ENCODE peak calls at places on chromosomes 12 and 14, in seven cellular contexts. One of them, this sample, is unnamed.
A peak's percentile ranks its signal among the peaks of the same experiment; 100 is the strongest.

GRCh38 chr14:87133073-87133815 is 859.7 kb downstream of the GALC start:
- DNase-seq in choroid plexus epithelial cell: no peak
- DNase-seq in tibial artery: no peak
- DNase-seq in Peyer's patch: no peak
- DNase-seq in GM20000: no peak
- DNase-seq in A549: no peak
- DNase-seq in uterus: no peak
- DNase-seq in this sample: peak; percentile 88

GRCh38 chr14:21136024-21136423 is 19.8 kb downstream of the OR5AU1 start:
- DNase-seq in choroid plexus epithelial cell: peak; percentile 27
- DNase-seq in tibial artery: no peak
- DNase-seq in Peyer's patch: no peak
- DNase-seq in GM20000: peak; percentile 39
- DNase-seq in A549: peak; percentile 20
- DNase-seq in uterus: no peak
- DNase-seq in this sample: peak; percentile 49

GRCh38 chr12:12891646-12892355 is 439 bp downstream of the GPRC5A start:
- DNase-seq in choroid plexus epithelial cell: no peak
- DNase-seq in tibial artery: no peak
- DNase-seq in Peyer's patch: no peak
- DNase-seq in GM20000: no peak
- DNase-seq in A549: no peak
- DNase-seq in uterus: no peak
- DNase-seq in this sample: no peak

GRCh38 chr14:88870777-88871176 is 46.3 kb downstream of the TTC8 start:
- DNase-seq in choroid plexus epithelial cell: no peak
- DNase-seq in tibial artery: no peak
- DNase-seq in Peyer's patch: no peak
- DNase-seq in GM20000: no peak
- DNase-seq in A549: no peak
- DNase-seq in uterus: no peak
- DNase-seq in this sample: no peak

GRCh38 chr12:14366211-14366762 is 805 bp downstream of the ATF7IP start:
- DNase-seq in choroid plexus epithelial cell: peak; percentile 58
- DNase-seq in tibial artery: no peak
- DNase-seq in Peyer's patch: no peak
- DNase-seq in GM20000: no peak
- DNase-seq in A549: peak; percentile 58
- DNase-seq in uterus: no peak
- DNase-seq in this sample: peak; percentile 7

GRCh38 chr12:11810962-11811361 is 161.5 kb downstream of the ETV6 start:
- DNase-seq in choroid plexus epithelial cell: no peak
- DNase-seq in tibial artery: no peak
- DNase-seq in Peyer's patch: no peak
- DNase-seq in GM20000: peak; percentile 34
- DNase-seq in A549: no peak
- DNase-seq in uterus: no peak
- DNase-seq in this sample: no peak

GRCh38 chr12:117472983-117473382 is 111.6 kb upstream of the NOS1 start:
- DNase-seq in choroid plexus epithelial cell: no peak
- DNase-seq in tibial artery: no peak
- DNase-seq in Peyer's patch: no peak
- DNase-seq in GM20000: no peak
- DNase-seq in A549: peak; percentile 50
- DNase-seq in uterus: no peak
- DNase-seq in this sample: no peak

GRCh38 chr12:52795694-52796428 is at the start of gene KRT3:
- DNase-seq in choroid plexus epithelial cell: no peak
- DNase-seq in tibial artery: no peak
- DNase-seq in Peyer's patch: no peak
- DNase-seq in GM20000: no peak
- DNase-seq in A549: no peak
- DNase-seq in uterus: no peak
- DNase-seq in this sample: no peak

GRCh38 chr12:95114766-95115450 is 41.5 kb upstream of the NR2C1 start:
- DNase-seq in choroid plexus epithelial cell: peak; percentile 14
- DNase-seq in tibial artery: no peak
- DNase-seq in Peyer's patch: no peak
- DNase-seq in GM20000: no peak
- DNase-seq in A549: peak; percentile 48
- DNase-seq in uterus: no peak
- DNase-seq in this sample: no peak

GRCh38 chr14:61539631-61540030 is 155.7 kb upstream of the HIF1A start:
- DNase-seq in choroid plexus epithelial cell: no peak
- DNase-seq in tibial artery: no peak
- DNase-seq in Peyer's patch: no peak
- DNase-seq in GM20000: no peak
- DNase-seq in A549: no peak
- DNase-seq in uterus: no peak
- DNase-seq in this sample: no peak

GRCh38 chr12:84912191-84913142 is at the start of gene SLC6A15:
- DNase-seq in choroid plexus epithelial cell: peak; percentile 96
- DNase-seq in tibial artery: peak; percentile 45
- DNase-seq in Peyer's patch: peak; percentile 53
- DNase-seq in GM20000: peak; percentile 15
- DNase-seq in A549: peak; percentile 85
- DNase-seq in uterus: peak; percentile 52
- DNase-seq in this sample: peak; percentile 73

GRCh38 chr12:50110127-50110761 is 1.8 kb upstream of the COX14 start:
- DNase-seq in choroid plexus epithelial cell: no peak
- DNase-seq in tibial artery: peak; percentile 49
- DNase-seq in Peyer's patch: peak; percentile 87
- DNase-seq in GM20000: peak; percentile 69
- DNase-seq in A549: peak; percentile 49
- DNase-seq in uterus: peak; percentile 37
- DNase-seq in this sample: no peak

GRCh38 chr12:91622981-91623380 is 440.4 kb upstream of the DCN start:
- DNase-seq in choroid plexus epithelial cell: no peak
- DNase-seq in tibial artery: no peak
- DNase-seq in Peyer's patch: no peak
- DNase-seq in GM20000: no peak
- DNase-seq in A549: no peak
- DNase-seq in uterus: no peak
- DNase-seq in this sample: no peak

GRCh38 chr12:52119398-52120254 is 40.1 kb downstream of the SMIM41 start:
- DNase-seq in choroid plexus epithelial cell: peak; percentile 32
- DNase-seq in tibial artery: no peak
- DNase-seq in Peyer's patch: peak; percentile 63
- DNase-seq in GM20000: peak; percentile 64
- DNase-seq in A549: peak; percentile 62
- DNase-seq in uterus: no peak
- DNase-seq in this sample: peak; percentile 49

GRCh38 chr14:89748004-89748403 is 206.5 kb downstream of the EFCAB11 start:
- DNase-seq in choroid plexus epithelial cell: peak; percentile 45
- DNase-seq in tibial artery: no peak
- DNase-seq in Peyer's patch: no peak
- DNase-seq in GM20000: no peak
- DNase-seq in A549: no peak
- DNase-seq in uterus: no peak
- DNase-seq in this sample: no peak

GRCh38 chr14:22723814-22724213 is 42.7 kb upstream of the OXA1L start:
- DNase-seq in choroid plexus epithelial cell: no peak
- DNase-seq in tibial artery: no peak
- DNase-seq in Peyer's patch: no peak
- DNase-seq in GM20000: no peak
- DNase-seq in A549: no peak
- DNase-seq in uterus: no peak
- DNase-seq in this sample: no peak

GRCh38 chr12:99213047-99213446 is 434.5 kb upstream of the GARIN6 start:
- DNase-seq in choroid plexus epithelial cell: no peak
- DNase-seq in tibial artery: no peak
- DNase-seq in Peyer's patch: no peak
- DNase-seq in GM20000: no peak
- DNase-seq in A549: no peak
- DNase-seq in uterus: no peak
- DNase-seq in this sample: no peak

GRCh38 chr12:76782440-76782996 is 18.6 kb downstream of the ZDHHC17 start:
- DNase-seq in choroid plexus epithelial cell: peak; percentile 41
- DNase-seq in tibial artery: no peak
- DNase-seq in Peyer's patch: no peak
- DNase-seq in GM20000: no peak
- DNase-seq in A549: no peak
- DNase-seq in uterus: no peak
- DNase-seq in this sample: no peak

GRCh38 chr12:12054993-12055392 is 15.7 kb upstream of the BCL2L14 start:
- DNase-seq in choroid plexus epithelial cell: no peak
- DNase-seq in tibial artery: no peak
- DNase-seq in Peyer's patch: no peak
- DNase-seq in GM20000: no peak
- DNase-seq in A549: no peak
- DNase-seq in uterus: no peak
- DNase-seq in this sample: no peak

GRCh38 chr12:21330682-21331253 is 3.9 kb downstream of the SLCO1A2 start:
- DNase-seq in choroid plexus epithelial cell: peak; percentile 21
- DNase-seq in tibial artery: no peak
- DNase-seq in Peyer's patch: no peak
- DNase-seq in GM20000: no peak
- DNase-seq in A549: peak; percentile 19
- DNase-seq in uterus: no peak
- DNase-seq in this sample: no peak

GRCh38 chr14:22472935-22473854 is 115.8 kb downstream of the DAD1 start:
- DNase-seq in choroid plexus epithelial cell: peak; percentile 79
- DNase-seq in tibial artery: peak; percentile 53
- DNase-seq in Peyer's patch: peak; percentile 77
- DNase-seq in GM20000: peak; percentile 72
- DNase-seq in A549: peak; percentile 56
- DNase-seq in uterus: no peak
- DNase-seq in this sample: peak; percentile 54

GRCh38 chr12:57849035-57849434 is 2.5 kb upstream of the CTDSP2 start:
- DNase-seq in choroid plexus epithelial cell: no peak
- DNase-seq in tibial artery: no peak
- DNase-seq in Peyer's patch: no peak
- DNase-seq in GM20000: no peak
- DNase-seq in A549: no peak
- DNase-seq in uterus: no peak
- DNase-seq in this sample: no peak

GRCh38 chr14:101872333-101872732 is 92.0 kb upstream of the DYNC1H1 start:
- DNase-seq in choroid plexus epithelial cell: no peak
- DNase-seq in tibial artery: no peak
- DNase-seq in Peyer's patch: no peak
- DNase-seq in GM20000: no peak
- DNase-seq in A549: no peak
- DNase-seq in uterus: no peak
- DNase-seq in this sample: no peak

GRCh38 chr14:23103581-23103980 is 1.2 kb downstream of the CIROP start:
- DNase-seq in choroid plexus epithelial cell: no peak
- DNase-seq in tibial artery: no peak
- DNase-seq in Peyer's patch: no peak
- DNase-seq in GM20000: peak; percentile 5
- DNase-seq in A549: no peak
- DNase-seq in uterus: no peak
- DNase-seq in this sample: no peak

GRCh38 chr14:105180598-105181528 is at the start of gene NUDT14:
- DNase-seq in choroid plexus epithelial cell: peak; percentile 51
- DNase-seq in tibial artery: peak; percentile 46
- DNase-seq in Peyer's patch: peak; percentile 95
- DNase-seq in GM20000: peak; percentile 98
- DNase-seq in A549: peak; percentile 69
- DNase-seq in uterus: peak; percentile 57
- DNase-seq in this sample: peak; percentile 91

GRCh38 chr12:752673-753400 is 458 bp downstream of the WNK1 start:
- DNase-seq in choroid plexus epithelial cell: peak; percentile 38
- DNase-seq in tibial artery: peak; percentile 59
- DNase-seq in Peyer's patch: peak; percentile 79
- DNase-seq in GM20000: peak; percentile 74
- DNase-seq in A549: peak; percentile 66
- DNase-seq in uterus: no peak
- DNase-seq in this sample: no peak
- TF ChIP-seq CTCF in choroid plexus epithelial cell: no peak
- TF ChIP-seq CTCF in tibial artery: peak; percentile 17
- TF ChIP-seq CTCF in Peyer's patch: peak; percentile 32
- TF ChIP-seq CTCF in GM20000: peak; percentile 10
- TF ChIP-seq CTCF in A549: no peak
- TF ChIP-seq CTCF in uterus: no peak
- TF ChIP-seq CTCF in this sample: no peak

GRCh38 chr12:120750806-120751205 is 25.2 kb downstream of the ACADS start:
- DNase-seq in choroid plexus epithelial cell: no peak
- DNase-seq in tibial artery: no peak
- DNase-seq in Peyer's patch: no peak
- DNase-seq in GM20000: no peak
- DNase-seq in A549: no peak
- DNase-seq in uterus: no peak
- DNase-seq in this sample: no peak
- TF ChIP-seq CTCF in choroid plexus epithelial cell: no peak
- TF ChIP-seq CTCF in tibial artery: no peak
- TF ChIP-seq CTCF in Peyer's patch: no peak
- TF ChIP-seq CTCF in GM20000: no peak
- TF ChIP-seq CTCF in A549: peak; percentile 10
- TF ChIP-seq CTCF in uterus: no peak
- TF ChIP-seq CTCF in this sample: no peak

GRCh38 chr12:4383304-4383865 is 3.9 kb upstream of the FGF23 start:
- DNase-seq in choroid plexus epithelial cell: no peak
- DNase-seq in tibial artery: no peak
- DNase-seq in Peyer's patch: no peak
- DNase-seq in GM20000: no peak
- DNase-seq in A549: peak; percentile 26
- DNase-seq in uterus: no peak
- DNase-seq in this sample: no peak
- TF ChIP-seq CTCF in choroid plexus epithelial cell: no peak
- TF ChIP-seq CTCF in tibial artery: no peak
- TF ChIP-seq CTCF in Peyer's patch: no peak
- TF ChIP-seq CTCF in GM20000: peak; percentile 5
- TF ChIP-seq CTCF in A549: no peak
- TF ChIP-seq CTCF in uterus: no peak
- TF ChIP-seq CTCF in this sample: no peak

GRCh38 chr14:71137536-71138235 is 230.4 kb downstream of the PCNX1 start:
- DNase-seq in choroid plexus epithelial cell: no peak
- DNase-seq in tibial artery: no peak
- DNase-seq in Peyer's patch: no peak
- DNase-seq in GM20000: no peak
- DNase-seq in A549: no peak
- DNase-seq in uterus: no peak
- DNase-seq in this sample: no peak

GRCh38 chr14:71138236-71139057 is 231.2 kb downstream of the PCNX1 start:
- DNase-seq in choroid plexus epithelial cell: no peak
- DNase-seq in tibial artery: no peak
- DNase-seq in Peyer's patch: no peak
- DNase-seq in GM20000: no peak
- DNase-seq in A549: no peak
- DNase-seq in uterus: no peak
- DNase-seq in this sample: no peak

GRCh38 chr14:71140157-71140556 is 232.9 kb downstream of the PCNX1 start:
- DNase-seq in choroid plexus epithelial cell: no peak
- DNase-seq in tibial artery: no peak
- DNase-seq in Peyer's patch: no peak
- DNase-seq in GM20000: no peak
- DNase-seq in A549: no peak
- DNase-seq in uterus: no peak
- DNase-seq in this sample: no peak

GRCh38 chr14:71141701-71142374 is 234.6 kb downstream of the PCNX1 start:
- DNase-seq in choroid plexus epithelial cell: peak; percentile 82
- DNase-seq in tibial artery: no peak
- DNase-seq in Peyer's patch: no peak
- DNase-seq in GM20000: no peak
- DNase-seq in A549: no peak
- DNase-seq in uterus: no peak
- DNase-seq in this sample: no peak

GRCh38 chr14:71139058-71139946 is 232.0 kb downstream of the PCNX1 start:
- DNase-seq in choroid plexus epithelial cell: peak; percentile 66
- DNase-seq in tibial artery: peak; percentile 34
- DNase-seq in Peyer's patch: peak; percentile 65
- DNase-seq in GM20000: peak; percentile 65
- DNase-seq in A549: peak; percentile 53
- DNase-seq in uterus: peak; percentile 44
- DNase-seq in this sample: peak; percentile 63
- TF ChIP-seq CTCF in choroid plexus epithelial cell: peak; percentile 95
- TF ChIP-seq CTCF in tibial artery: peak; percentile 90
- TF ChIP-seq CTCF in Peyer's patch: peak; percentile 89
- TF ChIP-seq CTCF in GM20000: peak; percentile 95
- TF ChIP-seq CTCF in A549: peak; percentile 91
- TF ChIP-seq CTCF in uterus: peak; percentile 92
- TF ChIP-seq CTCF in this sample: peak; percentile 91

GRCh38 chr14:35944847-35945246 is 118.7 kb downstream of the BRMS1L start:
- DNase-seq in choroid plexus epithelial cell: no peak
- DNase-seq in tibial artery: no peak
- DNase-seq in Peyer's patch: no peak
- DNase-seq in GM20000: peak; percentile 24
- DNase-seq in A549: peak; percentile 56
- DNase-seq in uterus: no peak
- DNase-seq in this sample: peak; percentile 39
- TF ChIP-seq CTCF in choroid plexus epithelial cell: no peak
- TF ChIP-seq CTCF in tibial artery: no peak
- TF ChIP-seq CTCF in Peyer's patch: no peak
- TF ChIP-seq CTCF in GM20000: peak; percentile 17
- TF ChIP-seq CTCF in A549: peak; percentile 13
- TF ChIP-seq CTCF in uterus: no peak
- TF ChIP-seq CTCF in this sample: no peak

This sample was measured in RWPE1.